ENCODE peak calls at places on chromosomes 12 and 14, in five cellular contexts. N is activated T-cell treated with anti-CD3 and anti-CD28 coated beads for 4 hours, F is occipital lobe, D is NCI-H1092 treated with DMSO at 0.1 percent for 48 hours, Q is neural crest cell. C is an unnamed sample.
A peak's percentile ranks its signal among the peaks of the same experiment; 100 is the strongest.

GRCh38 chr14:71604231-71604630 is 328.0 kb upstream of the RGS6 start:
- DNase-seq in Q (no peak), F (no peak), N (no peak), D (no peak), C (no peak)

GRCh38 chr14:54688229-54688628 is 121.3 kb downstream of the SAMD4A start:
- DNase-seq in F (no peak), D (no peak), Q (no peak), N (no peak), C (no peak)

GRCh38 chr12:81639196-81639595 is 120.0 kb downstream of the PPFIA2 start:
- DNase-seq in D (no peak), F (no peak), Q (no peak), N (no peak), C (no peak)

GRCh38 chr12:124737040-124737419 is 126.6 kb downstream of the SCARB1 start:
- DNase-seq in D (no peak), N (no peak), F (no peak), Q (no peak), C (no peak)

GRCh38 chr14:84086714-84087113 is 1443.2 kb upstream of the FLRT2 start:
- DNase-seq in Q (no peak), F (no peak), D (no peak), N (no peak), C (no peak)

GRCh38 chr14:73764881-73765280 is 50.7 kb upstream of the PNMA1 start:
- DNase-seq in D (no peak), F (no peak), Q (no peak), N (no peak), C (peak; percentile 75)

GRCh38 chr12:132173135-132174014 is 29.1 kb downstream of the NOC4L start:
- DNase-seq in D (no peak), F (no peak), Q (no peak), N (no peak), C (no peak)

GRCh38 chr14:104770851-104771272 is 17.9 kb downstream of the SIVA1 start:
- DNase-seq in D (no peak), N (no peak), Q (no peak), F (no peak), C (no peak)

GRCh38 chr14:21668377-21668776 is 5.2 kb downstream of the OR4E1 start:
- DNase-seq in F (no peak), Q (no peak), D (no peak), N (no peak), C (no peak)

GRCh38 chr12:159131-159782 is 54.7 kb downstream of the SLC6A12 start:
- DNase-seq in F (no peak), D (no peak), N (no peak), Q (no peak), C (no peak)

GRCh38 chr14:21220874-21221477 is 48.3 kb downstream of the HNRNPC start:
- DNase-seq in D (no peak), Q (no peak), F (no peak), N (no peak), C (no peak)

GRCh38 chr14:77359626-77360025 is 17.3 kb downstream of the TMED8 start:
- DNase-seq in N (no peak), F (no peak), D (no peak), Q (no peak), C (no peak)

GRCh38 chr14:32608880-32609279 is 279.8 kb downstream of the AKAP6 start:
- DNase-seq in F (no peak), D (no peak), Q (no peak), N (no peak), C (no peak)

GRCh38 chr14:52091913-52092312 is 23.1 kb upstream of the NID2 start:
- DNase-seq in D (no peak), Q (no peak), N (no peak), F (no peak), C (no peak)

GRCh38 chr12:40727774-40728483 is 35.7 kb downstream of the CNTN1 start:
- DNase-seq in F (no peak), Q (no peak), D (no peak), N (no peak), C (no peak)

GRCh38 chr14:74621556-74621955 is 9.5 kb upstream of the LTBP2 start:
- DNase-seq in D (no peak), Q (no peak), N (no peak), F (no peak), C (no peak)

GRCh38 chr12:75982974-75983660 is 48.5 kb downstream of the PHLDA1 start:
- DNase-seq in Q (no peak), D (no peak), F (no peak), N (no peak), C (no peak)

GRCh38 chr12:28631831-28632230 is 441.6 kb downstream of the CCDC91 start:
- DNase-seq in N (no peak), D (no peak), F (no peak), Q (no peak), C (no peak)

GRCh38 chr14:96762650-96763049 is 34.5 kb upstream of the VRK1 start:
- DNase-seq in D (peak; percentile 34), N (no peak), Q (peak; percentile 16), F (no peak), C (peak; percentile 23)